ENCODE peak calls at places on chromosomes 6 and 20, in six cellular contexts. M, O, A, D, X and Z are unnamed samples.

GRCh38 chr6:499617-500016 is 108.1 kb downstream of the IRF4 start:
- DNase-seq in M (no peak), O (no peak), A (no peak), D (no peak), X (no peak), Z (no peak)

GRCh38 chr6:149332602-149333311 is 15.2 kb downstream of the TAB2 start:
- DNase-seq in M (no peak), O (no peak), A (no peak), D (no peak), X (no peak), Z (no peak)

GRCh38 chr6:45419574-45420082 is 41.9 kb upstream of the SUPT3H start:
- DNase-seq in M (peak; percentile 56), O (peak; percentile 50), A (peak; percentile 84), D (peak; percentile 9), X (peak; percentile 52), Z (no peak)

GRCh38 chr20:45470262-45470931 is 844 bp downstream of the WFDC2 start:
- DNase-seq in M (no peak), O (no peak), A (peak; percentile 82), D (no peak), X (no peak), Z (no peak)

GRCh38 chr20:2402271-2402980 is 21.7 kb downstream of the TGM6 start:
- DNase-seq in M (peak; percentile 87), O (peak; percentile 71), A (no peak), D (peak; percentile 58), X (no peak), Z (no peak)

GRCh38 chr6:89023591-89024441 is 56.7 kb upstream of the PNRC1 start:
- DNase-seq in M (peak; percentile 33), O (no peak), A (no peak), D (no peak), X (no peak), Z (no peak)

GRCh38 chr6:7640607-7641577 is 50.9 kb downstream of the SNRNP48 start:
- DNase-seq in M (peak; percentile 96), O (peak; percentile 46), A (peak; percentile 9), D (peak; percentile 25), X (no peak), Z (no peak)

GRCh38 chr6:46014511-46015118 is 1.0 kb downstream of the CLIC5 start:
- DNase-seq in M (no peak), O (no peak), A (no peak), D (no peak), X (peak; percentile 44), Z (no peak)

GRCh38 chr6:145964948-145965366 is 799 bp upstream of the SHPRH start:
- DNase-seq in M (no peak), O (no peak), A (no peak), D (no peak), X (peak; percentile 1), Z (no peak)

GRCh38 chr6:617485-618100 is 39.3 kb downstream of the HUS1B start:
- DNase-seq in M (no peak), O (no peak), A (peak; percentile 52), D (no peak), X (peak; percentile 3), Z (no peak)

GRCh38 chr6:63436356-63436755 is 116.6 kb upstream of the LGSN start:
- DNase-seq in M (no peak), O (no peak), A (no peak), D (no peak), X (no peak), Z (no peak)

GRCh38 chr20:17471606-17472187 is 59.5 kb downstream of the BFSP1 start:
- DNase-seq in M (no peak), O (no peak), A (no peak), D (no peak), X (no peak), Z (no peak)

GRCh38 chr20:17895641-17896246 is 72.8 kb downstream of the SNX5 start:
- DNase-seq in M (peak; percentile 40), O (peak; percentile 46), A (no peak), D (no peak), X (no peak), Z (no peak)

GRCh38 chr20:48638546-48638945 is 189.3 kb downstream of the PREX1 start:
- DNase-seq in M (no peak), O (peak; percentile 44), A (peak; percentile 76), D (no peak), X (no peak), Z (peak; percentile 15)

GRCh38 chr6:44976677-44977405 is 351.3 kb upstream of the RUNX2 start:
- DNase-seq in M (no peak), O (peak; percentile 68), A (no peak), D (no peak), X (peak; percentile 66), Z (no peak)

GRCh38 chr6:53103993-53104675 is 38.9 kb downstream of the FBXO9 start:
- DNase-seq in M (peak; percentile 48), O (no peak), A (peak; percentile 21), D (no peak), X (no peak), Z (no peak)

GRCh38 chr6:32112436-32112980 is 3.4 kb upstream of the TNXB start:
- DNase-seq in M (no peak), O (peak; percentile 68), A (no peak), D (no peak), X (no peak), Z (no peak)

GRCh38 chr6:9002833-9003232 is 567.5 kb upstream of the SLC35B3 start:
- DNase-seq in M (peak; percentile 53), O (no peak), A (no peak), D (no peak), X (no peak), Z (no peak)

GRCh38 chr6:7246401-7247178 is 66.4 kb downstream of the SSR1 start:
- DNase-seq in M (no peak), O (no peak), A (no peak), D (no peak), X (no peak), Z (no peak)

GRCh38 chr20:22921595-22922421 is 113.3 kb upstream of the SSTR4 start:
- DNase-seq in M (peak; percentile 60), O (peak; percentile 65), A (peak; percentile 43), D (peak; percentile 40), X (no peak), Z (no peak)

DNA sequence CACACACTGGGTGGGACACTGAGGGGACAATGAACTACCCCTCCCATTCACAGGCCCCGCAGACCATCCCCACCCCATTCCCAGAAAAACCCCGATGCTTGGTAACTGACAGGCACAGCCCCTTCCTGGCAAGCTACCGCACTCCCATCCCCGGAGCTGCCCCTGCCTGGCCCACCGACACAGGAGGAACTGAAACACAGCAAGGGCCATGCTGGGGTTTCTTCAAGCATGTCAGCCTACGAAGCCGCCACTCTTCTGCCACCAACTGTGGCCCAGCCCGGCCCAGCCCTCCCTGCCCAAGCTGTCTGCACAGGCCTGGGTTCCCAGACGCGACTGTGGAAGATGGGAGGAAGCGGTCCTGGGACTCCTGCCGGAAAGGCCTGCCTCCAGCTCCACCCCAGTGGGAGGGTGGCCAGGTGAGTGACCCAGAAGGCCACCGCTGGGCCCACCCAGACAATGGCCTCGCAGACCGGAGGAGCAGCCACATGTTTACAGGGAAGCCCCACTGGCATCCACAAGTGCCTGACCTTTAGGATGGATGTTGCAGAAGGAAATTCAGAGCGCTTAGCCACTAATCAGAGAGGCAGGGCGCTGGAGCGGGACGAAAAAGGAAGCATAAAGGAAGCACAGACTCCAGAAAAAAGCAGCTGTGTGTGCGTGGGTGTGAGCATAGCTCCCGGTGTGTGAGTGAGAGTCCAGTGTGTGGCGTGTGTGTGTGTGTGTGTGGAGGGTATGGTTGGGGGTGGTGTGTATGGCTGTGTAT is 91.5 kb downstream of the PRND start:
- DNase-seq in M (no peak), O (no peak), A (no peak), D (no peak), X (peak; percentile 13), Z (no peak)
- H3K4me3 ChIP-seq in M (no peak overlapping the region), O (no peak overlapping the region), A (no peak overlapping the region), D (no peak overlapping the region), X (peak overlapping the region; percentile 40), Z (peak overlapping the region; percentile 61)

DNA sequence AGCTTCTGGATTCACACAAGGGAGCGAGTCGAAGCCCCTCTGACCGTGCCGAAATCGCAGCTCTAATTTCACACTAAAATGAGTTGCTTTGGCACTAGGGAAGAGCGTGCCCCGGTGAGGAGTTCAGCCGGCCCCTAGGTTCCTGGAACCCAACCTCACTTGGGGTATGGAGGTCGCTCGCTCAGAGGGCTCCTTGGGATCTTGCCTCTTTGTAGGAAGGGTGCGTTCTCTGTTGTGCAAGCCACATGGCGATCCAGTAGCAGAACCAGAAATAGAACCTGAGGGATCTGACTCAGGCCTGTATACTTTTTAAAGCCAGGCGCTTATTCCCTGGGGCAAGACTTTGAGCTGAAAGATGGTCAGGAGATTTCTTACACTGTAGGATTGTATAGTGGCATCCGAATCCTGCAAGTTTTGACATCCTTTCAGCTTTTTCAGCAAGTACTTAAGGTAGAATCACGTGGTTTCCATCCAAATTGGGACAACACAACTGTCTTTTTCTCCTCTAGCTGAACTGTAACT is 861 bp upstream of the RALGAPA2 start:
- DNase-seq in M (no peak), O (no peak), A (no peak), D (no peak), X (no peak), Z (no peak)
- H3K4me3 ChIP-seq in M (peak overlapping the region; percentile 91), O (peak overlapping the region; percentile 76), A (peak overlapping the region; percentile 92), D (peak overlapping the region; percentile 97), X (no peak overlapping the region), Z (peak overlapping the region; percentile 96)

GRCh38 chr6:165661416-165662001 is 1.5 kb downstream of the PDE10A start:
- DNase-seq in M (no peak), O (no peak), A (no peak), D (no peak), X (no peak), Z (no peak)
- H3K4me3 ChIP-seq in M (no peak overlapping the region), O (peak overlapping the region; percentile 45), A (no peak overlapping the region), D (peak overlapping the region; percentile 69), X (no peak overlapping the region), Z (no peak overlapping the region)

GRCh38 chr6:28814032-28814976 is 109.5 kb downstream of the TRIM27 start:
- DNase-seq in M (no peak), O (no peak), A (no peak), D (no peak), X (no peak), Z (no peak)

GRCh38 chr6:28810655-28811053 is 113.1 kb downstream of the TRIM27 start:
- DNase-seq in M (no peak), O (no peak), A (no peak), D (no peak), X (no peak), Z (no peak)

GRCh38 chr6:28811873-28812272 is 111.9 kb downstream of the TRIM27 start:
- DNase-seq in M (peak; percentile 36), O (no peak), A (no peak), D (no peak), X (no peak), Z (no peak)

GRCh38 chr6:28809947-28810654 is 113.7 kb downstream of the TRIM27 start:
- DNase-seq in M (no peak), O (no peak), A (no peak), D (no peak), X (no peak), Z (no peak)

DNA sequence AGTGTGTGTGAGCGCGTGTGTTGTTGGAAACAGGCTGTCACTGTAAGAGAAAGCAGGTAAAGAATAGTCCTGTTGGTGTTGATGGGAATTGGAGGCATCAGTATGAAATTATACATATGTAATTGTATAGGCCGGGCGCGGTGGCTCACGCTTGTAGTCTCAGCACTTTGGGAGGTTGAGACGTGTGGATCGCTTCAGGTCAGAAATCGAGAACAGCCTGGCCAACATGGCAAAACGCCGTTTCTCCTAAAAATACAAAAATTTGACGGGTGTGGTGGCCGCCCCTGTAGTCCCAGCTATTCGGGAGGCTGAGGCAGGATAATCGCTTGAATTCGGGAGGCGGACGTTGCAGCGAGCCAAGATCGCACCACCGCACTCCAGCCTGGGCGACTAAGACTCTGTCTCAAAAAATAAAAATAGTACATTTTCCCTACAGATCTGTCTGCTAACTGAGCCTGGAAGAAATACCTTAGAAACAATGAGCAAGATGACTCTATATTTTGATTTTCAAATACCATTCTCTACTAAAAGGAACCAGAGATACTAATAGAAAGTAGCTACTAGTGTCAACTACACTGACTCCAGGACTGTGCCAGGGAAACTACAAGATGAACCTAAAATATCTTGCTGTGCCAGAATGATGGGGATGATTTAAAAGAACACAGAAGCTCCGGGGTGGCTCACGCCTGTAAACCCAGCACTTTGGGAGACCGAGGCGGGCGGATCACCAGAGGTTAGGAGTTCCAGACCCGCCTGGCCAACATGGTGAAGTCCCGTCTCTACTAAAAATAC is 110.8 kb downstream of the TRIM27 start:
- DNase-seq in M (no peak), O (no peak), A (no peak), D (no peak), X (no peak), Z (no peak)
- H3K4me3 ChIP-seq in M (no peak overlapping the region), O (no peak overlapping the region), A (no peak overlapping the region), D (no peak overlapping the region), X (no peak overlapping the region), Z (no peak overlapping the region)